ENCODE peak calls at places on chromosomes 1 and 21, in seven cellular contexts. B, Q, D, Z, I, L and Y are unnamed samples.

GRCh38 chr1:81834921-81835698 is 34.4 kb downstream of the ADGRL2 start:
- DNase-seq in Q (no peak), Z (no peak), L (no peak), D (no peak), B (no peak), I (peak; percentile 27), Y (peak; percentile 21)

GRCh38 chr1:17438977-17439249 is 564 bp downstream of the RCC2 start:
- DNase-seq in Q (no peak), L (no peak), D (no peak), Z (no peak), B (no peak), I (no peak), Y (peak; percentile 48)

GRCh38 chr1:197465528-197466205 is 197.6 kb downstream of the CRB1 start:
- DNase-seq in Q (no peak), B (peak; percentile 54), I (no peak), D (no peak), L (no peak), Z (no peak), Y (no peak)

GRCh38 chr1:39954870-39955546 is at the start of gene MFSD2A:
- DNase-seq in I (peak; percentile 93), D (peak; percentile 73), Q (peak; percentile 94), Z (peak; percentile 72), L (peak; percentile 82), B (peak; percentile 100), Y (peak; percentile 79)

GRCh38 chr1:213135572-213135971 is 84.5 kb downstream of the RPS6KC1 start:
- DNase-seq in D (no peak), B (no peak), L (no peak), I (no peak), Z (no peak), Q (no peak), Y (no peak)

GRCh38 chr1:239952348-239953307 is 139.1 kb upstream of the FMN2 start:
- DNase-seq in I (no peak), D (no peak), Z (no peak), B (no peak), L (no peak), Q (no peak), Y (peak; percentile 36)

GRCh38 chr21:14488805-14489204 is 57.3 kb downstream of the SAMSN1 start:
- DNase-seq in Z (no peak), Q (no peak), B (no peak), I (no peak), D (no peak), L (no peak), Y (no peak)

GRCh38 chr1:17878837-17879236 is 123.7 kb downstream of the ACTL8 start:
- DNase-seq in D (peak; percentile 75), L (no peak), B (no peak), Z (no peak), Q (no peak), I (no peak), Y (no peak)

GRCh38 chr1:206814716-206815341 is 42.5 kb upstream of the IL10 start:
- DNase-seq in Q (no peak), B (peak; percentile 73), D (peak; percentile 32), I (peak; percentile 28), Z (no peak), L (no peak), Y (no peak)

GRCh38 chr1:223331929-223332328 is 32.0 kb downstream of the SUSD4 start:
- DNase-seq in I (no peak), Z (no peak), L (no peak), D (peak; percentile 47), B (no peak), Q (no peak), Y (no peak)

GRCh38 chr1:157978547-157979403 is 14.7 kb upstream of the KIRREL1 start:
- DNase-seq in Q (no peak), B (no peak), D (no peak), I (no peak), L (no peak), Z (no peak), Y (no peak)

GRCh38 chr1:110672753-110673108 is 2.0 kb downstream of the KCNA3 start:
- DNase-seq in Z (no peak), B (peak; percentile 34), D (no peak), Q (no peak), I (no peak), L (no peak), Y (no peak)

GRCh38 chr21:45330075-45330781 is 42.5 kb upstream of the POFUT2 start:
- DNase-seq in Z (peak; percentile 72), D (peak; percentile 97), B (no peak), Q (no peak), L (no peak), I (peak; percentile 12), Y (no peak)

GRCh38 chr1:33060579-33061083 is 20.3 kb upstream of the AZIN2 start:
- DNase-seq in B (no peak), D (no peak), Q (peak; percentile 45), Z (no peak), I (peak; percentile 78), L (no peak), Y (no peak)

GRCh38 chr1:56411484-56412180 is 167.7 kb downstream of the PLPP3 start:
- DNase-seq in L (no peak), D (no peak), Z (no peak), Q (peak; percentile 45), B (no peak), I (peak; percentile 27), Y (no peak)

GRCh38 chr1:159889202-159889601 is 10.8 kb downstream of the CFAP45 start:
- DNase-seq in B (no peak), Q (no peak), Z (no peak), L (no peak), D (no peak), I (no peak), Y (no peak)

GRCh38 chr1:240194120-240194519 is 102.4 kb downstream of the FMN2 start:
- DNase-seq in L (no peak), Q (no peak), B (no peak), I (no peak), D (no peak), Z (no peak), Y (no peak)

GRCh38 chr1:200753650-200754198 is 15.0 kb downstream of the CAMSAP2 start:
- DNase-seq in I (no peak), B (no peak), Q (no peak), L (no peak), Z (no peak), D (no peak), Y (no peak)

GRCh38 chr1:50268049-50268448 is 155.2 kb downstream of the DMRTA2 start:
- DNase-seq in Z (peak; percentile 26), L (no peak), B (no peak), Q (no peak), I (no peak), D (no peak), Y (peak; percentile 62)

GRCh38 chr1:63784489-63785390 is 10.9 kb downstream of the ROR1 start:
- DNase-seq in Q (no peak), I (no peak), Z (no peak), B (no peak), D (no peak), L (no peak), Y (no peak)

GRCh38 chr1:55310517-55310927 is 95.4 kb upstream of the USP24 start:
- DNase-seq in D (peak; percentile 99), B (no peak), Z (peak; percentile 22), L (no peak), I (no peak), Q (no peak), Y (no peak)

GRCh38 chr1:99682291-99682751 is 36.4 kb downstream of the PALMD start:
- DNase-seq in D (no peak), L (no peak), I (no peak), Z (no peak), B (no peak), Q (no peak), Y (no peak)

GRCh38 chr1:16215882-16216753 is 3.7 kb upstream of the ARHGEF19 start:
- DNase-seq in D (no peak), Z (no peak), B (peak; percentile 92), Q (peak; percentile 44), L (no peak), I (peak; percentile 80), Y (peak; percentile 86)

GRCh38 chr1:41023279-41023990 is 1.9 kb upstream of the SLFNL1 start:
- DNase-seq in Z (no peak), I (no peak), Q (no peak), D (peak; percentile 21), L (no peak), B (peak; percentile 15), Y (no peak)

GRCh38 chr1:6967431-6968079 is 182.3 kb downstream of the CAMTA1 start:
- DNase-seq in B (no peak), L (no peak), Q (no peak), D (no peak), I (no peak), Z (no peak), Y (no peak)